ENCODE peak calls at places on chromosome 20, in ten cellular contexts. K is left ventricle myocardium inferior, L is endodermal cell, E is AG04450, U is cardiac muscle cell, I is heart right ventricle, F is uterus, N is left lung, T is thoracic aorta, J is brain microvascular endothelial cell. O is an unnamed sample.

GRCh38 chr20:1328680-1329330 is at the start of gene SDCBP2:
- DNase-seq in K (no peak), L (peak), E (no peak), U (no peak), I (peak), F (no peak), N (peak), T (no peak), J (no peak), O (peak)

GRCh38 chr20:9480066-9480465 is 34.3 kb upstream of the LAMP5 start:
- DNase-seq in K (no peak), L (no peak), E (no peak), U (no peak), I (no peak), F (no peak), N (no peak), T (no peak), J (no peak), O (no peak)

GRCh38 chr20:23156170-23156841 is 70.2 kb upstream of the CD93 start:
- DNase-seq in K (no peak), L (peak), E (no peak), U (peak), I (no peak), F (no peak), N (peak), T (peak), J (peak), O (peak)

GRCh38 chr20:58233881-58234528 is 5.6 kb upstream of the ANKRD60 start:
- DNase-seq in K (no peak), L (peak), E (no peak), U (peak), I (no peak), F (peak), N (no peak), T (no peak), J (no peak), O (no peak)

GRCh38 chr20:38889792-38890496 is 36.3 kb upstream of the FAM83D start:
- DNase-seq in K (no peak), L (no peak), E (no peak), U (no peak), I (no peak), F (no peak), N (no peak), T (no peak), J (no peak), O (no peak)

GRCh38 chr20:25499855-25500434 is 85.4 kb downstream of the NINL start:
- DNase-seq in K (no peak), L (no peak), E (no peak), U (no peak), I (no peak), F (no peak), N (no peak), T (no peak), J (no peak), O (no peak)

GRCh38 chr20:18288748-18289705 is 700 bp downstream of the ZNF133 start:
- DNase-seq in K (no peak), L (peak), E (no peak), U (peak), I (no peak), F (no peak), N (peak), T (no peak), J (peak), O (no peak)

GRCh38 chr20:41094656-41095055 is 42.7 kb upstream of the PLCG1 start:
- DNase-seq in K (no peak), L (no peak), E (no peak), U (peak), I (no peak), F (peak), N (no peak), T (no peak), J (no peak), O (no peak)

GRCh38 chr20:59819496-59820203 is 113.8 kb downstream of the SYCP2 start:
- DNase-seq in K (no peak), L (peak), E (no peak), U (no peak), I (no peak), F (peak), N (no peak), T (no peak), J (no peak), O (peak)

GRCh38 chr20:19928379-19929360 is 88.5 kb upstream of the NAA20 start:
- DNase-seq in K (no peak), L (no peak), E (no peak), U (no peak), I (no peak), F (no peak), N (peak), T (no peak), J (no peak), O (no peak)

GRCh38 chr20:14997791-14998190 is 660.4 kb upstream of the FLRT3 start:
- DNase-seq in K (no peak), L (no peak), E (no peak), U (peak), I (no peak), F (no peak), N (no peak), T (no peak), J (peak), O (no peak)

GRCh38 chr20:36875702-36876472 is at the start of gene TLDC2:
- DNase-seq in K (no peak), L (no peak), E (no peak), U (no peak), I (no peak), F (no peak), N (no peak), T (no peak), J (no peak), O (no peak)

GRCh38 chr20:62874745-62875344 is 13.2 kb upstream of the TCFL5 start:
- DNase-seq in K (no peak), L (no peak), E (no peak), U (peak), I (no peak), F (no peak), N (no peak), T (no peak), J (no peak), O (no peak)

GRCh38 chr20:2713285-2713684 is 20.7 kb downstream of the EBF4 start:
- DNase-seq in K (no peak), L (peak), E (no peak), U (no peak), I (no peak), F (no peak), N (no peak), T (no peak), J (no peak), O (no peak)

GRCh38 chr20:31712564-31713311 is 9.9 kb downstream of the BCL2L1 start:
- DNase-seq in K (peak), L (peak), E (peak), U (peak), I (peak), F (peak), N (peak), T (peak), J (peak), O (peak)

GRCh38 chr20:54170026-54170471 is 3.7 kb downstream of the CYP24A1 start:
- DNase-seq in K (no peak), L (no peak), E (no peak), U (no peak), I (no peak), F (no peak), N (no peak), T (no peak), J (no peak), O (no peak)

GRCh38 chr20:56566621-56567020 is 33.6 kb downstream of the FAM209B start:
- DNase-seq in K (no peak), L (no peak), E (no peak), U (no peak), I (peak), F (no peak), N (no peak), T (no peak), J (no peak), O (no peak)

GRCh38 chr20:39588148-39588757 is 626.1 kb downstream of the DHX35 start:
- DNase-seq in K (no peak), L (no peak), E (no peak), U (no peak), I (no peak), F (no peak), N (no peak), T (no peak), J (no peak), O (no peak)

GRCh38 chr20:58461899-58462298 is 53.3 kb downstream of the APCDD1L start:
- DNase-seq in K (no peak), L (no peak), E (no peak), U (no peak), I (no peak), F (no peak), N (no peak), T (no peak), J (peak), O (no peak)

GRCh38 chr20:50438986-50439407 is 71.2 kb upstream of the PTPN1 start:
- DNase-seq in K (no peak), L (peak), E (no peak), U (no peak), I (no peak), F (no peak), N (no peak), T (no peak), J (peak), O (no peak)

GRCh38 chr20:23412026-23412425 is 9.3 kb downstream of the NAPB start:
- DNase-seq in K (no peak), L (no peak), E (no peak), U (no peak), I (no peak), F (no peak), N (no peak), T (no peak), J (no peak), O (no peak)

GRCh38 chr20:45821942-45822341 is 5.2 kb downstream of the TNNC2 start:
- DNase-seq in K (no peak), L (no peak), E (no peak), U (no peak), I (no peak), F (no peak), N (no peak), T (no peak), J (no peak), O (no peak)

GRCh38 chr20:51799586-51799985 is 2.7 kb downstream of the SALL4 start:
- DNase-seq in K (no peak), L (no peak), E (no peak), U (no peak), I (no peak), F (no peak), N (no peak), T (no peak), J (no peak), O (no peak)
- TF ChIP-seq CTCF in K (no peak), L (no peak), E (no peak), U (no peak), I (no peak), F (no peak), N (no peak), T (no peak), J (no peak), O (no peak)

DNA sequence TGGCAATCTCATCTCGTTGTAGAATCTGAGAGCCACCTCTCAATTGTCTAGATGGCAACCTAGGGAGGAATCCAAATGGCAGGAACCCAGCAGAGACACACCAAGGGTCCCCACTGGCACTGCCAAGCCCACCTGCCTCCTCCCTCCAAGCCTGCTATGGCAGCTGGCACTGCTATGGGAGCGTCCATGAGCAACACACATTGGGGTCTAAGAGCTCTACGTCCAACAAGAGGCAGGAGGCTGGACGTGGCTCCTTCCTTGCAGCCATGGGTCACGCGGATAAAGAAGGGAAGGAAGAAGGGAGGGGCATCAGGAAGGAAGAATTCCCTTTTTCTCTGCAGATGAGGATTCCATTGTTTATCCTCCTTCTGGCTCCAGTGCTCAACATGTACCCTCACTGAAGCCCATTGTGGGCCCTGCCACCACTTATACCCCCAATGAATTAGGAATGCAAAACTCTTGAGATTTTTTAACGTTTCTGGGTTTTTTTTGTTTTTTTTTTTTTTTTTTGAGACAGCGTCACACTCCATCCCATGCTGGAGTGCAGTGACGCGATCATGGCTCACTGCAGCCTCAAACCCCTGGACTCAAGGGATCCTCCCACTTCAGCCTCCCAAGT is 17.3 kb downstream of the ATP9A start:
- DNase-seq in K (no peak), L (no peak), E (no peak), U (no peak), I (no peak), F (no peak), N (no peak), T (no peak), J (no peak), O (no peak)
- H3K4me3 ChIP-seq in K (no peak), L (no peak), E (no peak), U (no peak), I (no peak), F (no peak), N (no peak), T (peak), J (no peak), O (no peak)

DNA sequence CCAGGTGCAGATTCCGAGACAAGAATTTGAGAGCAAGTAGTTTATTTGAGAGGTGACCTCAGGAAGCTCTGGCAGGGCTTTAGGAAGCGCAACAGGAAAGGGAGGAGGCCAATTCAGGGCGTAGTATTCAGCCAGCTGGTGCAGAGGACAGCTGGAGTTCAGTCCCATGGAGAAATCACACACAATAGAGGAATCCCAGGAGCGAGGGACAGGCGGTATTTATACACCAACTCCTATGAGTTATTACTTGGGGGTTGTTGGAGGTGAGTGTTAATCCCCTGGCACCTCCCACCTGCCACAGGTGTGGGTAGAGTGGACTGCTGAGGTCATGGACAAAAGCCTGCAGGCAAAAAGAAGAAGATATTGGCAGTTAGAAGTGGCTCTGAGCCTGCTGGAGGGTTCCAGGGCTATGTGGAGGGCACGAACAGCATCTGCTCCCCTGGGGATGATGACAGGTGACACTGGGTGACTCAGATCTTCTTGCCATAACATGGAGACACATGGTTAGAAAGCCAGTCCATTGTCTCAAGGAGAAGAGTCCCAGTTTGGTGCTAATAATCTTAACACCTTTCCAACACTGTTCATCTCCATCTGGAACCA is 13.9 kb upstream of the SULF2 start:
- DNase-seq in K (no peak), L (no peak), E (no peak), U (peak), I (peak), F (no peak), N (no peak), T (no peak), J (no peak), O (no peak)
- H3K27ac ChIP-seq in K (peak), L (no peak), E (no peak), U (no peak), I (no peak), F (no peak), N (no peak), T (no peak), J (no peak), O (no peak)

GRCh38 chr20:47461120-47461685 is 40.5 kb upstream of the NCOA3 start:
- DNase-seq in K (no peak), L (no peak), E (no peak), U (no peak), I (no peak), F (no peak), N (no peak), T (no peak), J (no peak), O (no peak)

GRCh38 chr20:47465335-47466090 is 36.2 kb upstream of the NCOA3 start:
- DNase-seq in K (no peak), L (no peak), E (no peak), U (no peak), I (no peak), F (no peak), N (no peak), T (no peak), J (no peak), O (no peak)

GRCh38 chr20:47466193-47466592 is 35.5 kb upstream of the NCOA3 start:
- DNase-seq in K (no peak), L (no peak), E (no peak), U (peak), I (no peak), F (no peak), N (no peak), T (no peak), J (no peak), O (no peak)

GRCh38 chr20:47466704-47467459 is 34.8 kb upstream of the NCOA3 start:
- DNase-seq in K (no peak), L (no peak), E (no peak), U (no peak), I (no peak), F (no peak), N (no peak), T (no peak), J (no peak), O (no peak)

DNA sequence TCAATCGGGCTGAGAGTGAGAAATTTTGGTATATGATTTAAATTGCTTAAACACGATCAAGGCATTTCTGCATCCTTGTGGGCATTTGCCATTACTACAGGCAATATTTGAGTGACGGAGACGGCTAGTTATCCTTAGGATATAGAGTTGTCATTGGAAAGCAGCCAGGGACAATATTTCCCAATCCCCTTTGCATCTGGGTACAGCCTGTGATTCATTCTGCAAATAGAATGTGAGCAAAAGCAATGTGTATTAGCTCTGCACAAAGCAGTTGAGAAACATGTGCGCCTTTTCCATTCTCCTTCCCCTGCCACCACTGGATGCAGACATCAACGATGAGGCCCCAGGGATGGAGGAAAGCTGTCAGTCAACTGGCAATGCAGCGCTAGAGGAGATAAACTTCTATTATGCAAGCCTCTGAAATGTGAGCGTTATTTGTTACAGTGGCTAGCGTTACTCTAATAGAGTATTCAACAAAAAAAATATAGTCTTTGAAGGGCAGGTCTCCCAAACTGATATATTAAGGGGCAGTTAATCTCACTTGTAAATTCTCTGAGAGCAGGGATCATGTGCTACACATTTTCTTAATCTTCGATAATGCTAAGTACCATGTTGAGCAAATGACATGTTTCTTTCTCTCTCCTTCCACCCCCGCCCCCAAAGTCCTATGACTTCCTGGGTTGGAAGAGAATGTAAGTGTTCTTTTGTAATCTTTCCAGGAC is 37.1 kb upstream of the NCOA3 start:
- DNase-seq in K (peak), L (no peak), E (peak), U (peak), I (peak), F (no peak), N (peak), T (peak), J (peak), O (peak)
- TF ChIP-seq CTCF in K (peak), L (peak), E (peak), U (peak), I (peak), F (peak), N (peak), T (peak), J (peak), O (peak)

O was measured in coronary artery.